ENCODE peak calls at places on chromosomes 13 and 19, in five cellular contexts. U is DND-41, R is K562, Y is IMR-90, N is colonic mucosa. B is an unnamed sample.

GRCh38 chr19:12603714-12604113 is 6.9 kb downstream of the ZNF490 start:
- DNase-seq in U (peak), R (no peak), Y (peak), N (no peak), B (no peak)

GRCh38 chr13:32956595-32956933 is 59.7 kb upstream of the KL start:
- DNase-seq in U (no peak), R (no peak), Y (no peak), N (no peak), B (no peak)

GRCh38 chr13:31322025-31322424 is 122.2 kb downstream of the B3GLCT start:
- DNase-seq in U (no peak), R (no peak), Y (peak), N (no peak), B (no peak)

GRCh38 chr19:7670150-7670784 is 1.4 kb downstream of the RETN start:
- DNase-seq in U (no peak), R (peak), Y (no peak), N (no peak), B (no peak)

GRCh38 chr19:45791744-45792481 is 732 bp downstream of the DMWD start:
- DNase-seq in U (no peak), R (no peak), Y (no peak), N (no peak), B (no peak)

GRCh38 chr19:3210347-3211017 is 14.0 kb upstream of the CELF5 start:
- DNase-seq in U (peak), R (peak), Y (no peak), N (peak), B (peak)

GRCh38 chr19:37977992-37978391 is 71.0 kb downstream of the SIPA1L3 start:
- DNase-seq in U (no peak), R (no peak), Y (peak), N (no peak), B (no peak)

GRCh38 chr13:101127741-101128353 is 288.5 kb downstream of the NALCN start:
- DNase-seq in U (peak), R (peak), Y (peak), N (no peak), B (peak)

GRCh38 chr19:28234637-28235036 is 978.3 kb downstream of the UQCRFS1 start:
- DNase-seq in U (no peak), R (no peak), Y (no peak), N (no peak), B (no peak)

GRCh38 chr13:102978168-102978567 is 88.0 kb downstream of the SLC10A2 start:
- DNase-seq in U (no peak), R (no peak), Y (no peak), N (no peak), B (no peak)

GRCh38 chr19:2291185-2291751 is 9.3 kb upstream of the PEAK3 start:
- DNase-seq in U (no peak), R (no peak), Y (no peak), N (no peak), B (no peak)

GRCh38 chr19:8224394-8225145 is 15.4 kb downstream of the CERS4 start:
- DNase-seq in U (no peak), R (no peak), Y (no peak), N (no peak), B (no peak)

GRCh38 chr13:77002590-77003190 is 10.8 kb downstream of the CLN5 start:
- DNase-seq in U (no peak), R (no peak), Y (peak), N (no peak), B (peak)

GRCh38 chr13:100394005-100394695 is 194.4 kb downstream of the GGACT start:
- DNase-seq in U (no peak), R (no peak), Y (peak), N (no peak), B (no peak)

GRCh38 chr19:33294058-33294798 is 8.1 kb downstream of the CEBPA start:
- DNase-seq in U (no peak), R (no peak), Y (no peak), N (no peak), B (no peak)

GRCh38 chr13:94362411-94362909 is 117.0 kb downstream of the DCT start:
- DNase-seq in U (peak), R (peak), Y (peak), N (peak), B (peak)

GRCh38 chr13:51479199-51479523 is 26.3 kb upstream of the INTS6 start:
- DNase-seq in U (no peak), R (no peak), Y (peak), N (no peak), B (peak)

GRCh38 chr19:35501684-35502083 is 11.4 kb upstream of the KRTDAP start:
- DNase-seq in U (no peak), R (no peak), Y (no peak), N (no peak), B (no peak)

GRCh38 chr13:93259527-93260080 is 33.0 kb downstream of the GPC6 start:
- DNase-seq in U (no peak), R (no peak), Y (peak), N (no peak), B (no peak)

GRCh38 chr19:2495130-2495641 is 19.3 kb downstream of the GADD45B start:
- DNase-seq in U (no peak), R (no peak), Y (peak), N (peak), B (peak)

GRCh38 chr13:50209646-50210045 is 194.4 kb downstream of the KCNRG start:
- DNase-seq in U (no peak), R (no peak), Y (no peak), N (no peak), B (no peak)

GRCh38 chr13:90448466-90449037 is 898.9 kb upstream of the MIR17HG start:
- DNase-seq in U (no peak), R (no peak), Y (no peak), N (no peak), B (no peak)

GRCh38 chr13:26021516-26021915 is 30.3 kb downstream of the SHISA2 start:
- DNase-seq in U (no peak), R (no peak), Y (no peak), N (no peak), B (peak)

GRCh38 chr19:8532170-8532569 is 18.2 kb upstream of the ZNF414 start:
- DNase-seq in U (no peak), R (no peak), Y (no peak), N (no peak), B (no peak)

GRCh38 chr13:95115525-95115924 is 185.7 kb downstream of the ABCC4 start:
- DNase-seq in U (no peak), R (no peak), Y (no peak), N (peak), B (peak)

GRCh38 chr13:106530907-106531520 is 4.4 kb downstream of the EFNB2 start:
- DNase-seq in U (no peak), R (no peak), Y (no peak), N (no peak), B (peak)
- H3K27ac ChIP-seq in U (no peak), R (no peak), Y (no peak), N (no peak), B (peak)

DNA sequence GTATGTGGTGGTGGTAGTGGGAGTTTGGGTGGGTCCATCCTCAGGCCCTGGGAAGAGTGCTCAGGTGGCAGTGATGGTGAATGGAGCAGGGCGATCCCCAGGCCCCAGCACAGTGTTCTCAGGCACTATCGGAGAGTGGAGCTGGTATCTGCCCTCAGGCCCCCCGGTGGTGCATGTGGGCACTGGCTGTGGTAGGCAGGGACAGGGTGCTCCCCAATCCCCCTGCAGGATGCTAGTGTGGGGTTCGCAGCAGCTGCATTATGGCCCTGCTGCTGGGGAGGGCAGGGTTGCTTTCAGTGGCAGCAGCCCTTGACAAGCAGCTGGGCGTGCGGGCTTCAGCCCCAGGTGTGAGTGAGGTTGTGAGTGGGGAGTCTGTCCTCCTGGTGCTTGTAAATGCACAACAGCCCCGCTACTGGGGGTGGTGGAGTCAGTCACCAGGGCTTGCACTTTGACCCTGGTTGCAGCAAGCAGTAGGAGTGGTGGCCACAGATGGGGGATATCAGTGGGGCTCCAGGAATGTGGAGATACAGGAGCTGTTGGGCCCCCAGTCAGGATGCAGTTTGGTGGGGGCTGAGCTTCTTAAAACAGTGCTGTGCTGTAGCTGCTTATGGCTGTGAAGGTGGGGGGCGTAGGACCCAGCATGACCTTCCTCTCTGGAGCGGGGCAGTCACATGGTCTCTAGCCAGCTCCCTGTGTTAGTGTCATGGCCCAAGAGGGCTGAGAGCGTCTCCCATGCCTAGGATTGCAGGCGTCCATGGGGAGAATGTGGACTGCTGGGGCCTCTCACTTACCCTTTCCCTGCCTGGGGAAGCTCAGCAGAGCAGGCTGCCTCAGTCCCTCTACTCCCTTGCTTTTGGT is 38.7 kb upstream of the ARHGEF7 start:
- DNase-seq in U (no peak), R (no peak), Y (no peak), N (no peak), B (no peak)
- H3K9ac ChIP-seq in U (no peak), R (no peak), Y (no peak), N (no peak), B (no peak)

GRCh38 chr13:113168211-113168610 is 9.8 kb downstream of the PROZ start:
- DNase-seq in U (no peak), R (no peak), Y (no peak), N (no peak), B (no peak)

GRCh38 chr13:113169277-113170272 is 11.1 kb downstream of the PROZ start:
- DNase-seq in U (no peak), R (no peak), Y (no peak), N (no peak), B (no peak)

GRCh38 chr13:113170503-113170902 is 12.1 kb downstream of the PROZ start:
- DNase-seq in U (no peak), R (no peak), Y (no peak), N (no peak), B (no peak)

GRCh38 chr13:113172419-113172926 is 14.0 kb downstream of the PROZ start:
- DNase-seq in U (no peak), R (no peak), Y (no peak), N (no peak), B (no peak)

DNA sequence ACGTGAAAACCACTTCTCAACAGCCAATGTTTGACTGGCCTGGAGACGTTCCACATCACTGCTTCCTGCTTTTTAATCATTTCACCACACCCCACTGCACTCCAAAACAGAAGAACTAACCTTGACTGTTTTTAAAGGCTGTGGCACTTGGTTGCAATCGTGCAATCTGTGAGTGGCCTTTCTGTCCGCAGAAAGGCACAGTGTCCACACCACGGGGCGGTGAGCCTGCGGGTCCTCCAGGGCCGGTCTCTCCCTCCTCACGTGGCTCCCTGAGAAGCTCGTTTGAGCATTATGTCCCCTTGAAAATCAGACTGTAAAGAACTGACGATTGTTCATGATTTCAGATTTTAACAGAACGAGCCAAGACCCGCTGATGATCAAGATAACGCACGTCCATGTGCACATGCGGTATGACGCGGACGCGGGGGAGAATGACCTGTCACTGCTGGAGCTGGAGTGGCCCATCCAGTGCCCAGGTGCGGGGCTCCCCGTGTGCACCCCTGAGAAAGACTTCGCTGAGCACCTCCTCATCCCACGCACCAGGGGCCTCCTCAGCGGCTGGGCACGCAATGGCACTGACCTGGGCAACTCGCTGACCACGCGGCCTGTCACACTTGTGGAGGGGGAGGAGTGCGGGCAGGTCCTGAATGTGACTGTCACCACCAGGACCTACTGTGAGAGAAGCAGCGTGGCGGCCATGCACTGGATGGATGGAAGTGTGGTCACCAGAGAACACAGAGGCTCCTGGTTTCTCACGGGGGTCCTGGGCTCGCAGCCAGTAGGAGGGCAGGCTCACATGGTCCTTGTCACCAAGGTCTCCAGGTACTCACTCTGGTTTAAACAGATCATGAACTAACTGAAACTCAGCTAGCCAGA is 13.0 kb downstream of the PROZ start:
- DNase-seq in U (no peak), R (no peak), Y (no peak), N (no peak), B (no peak)
- H3K27ac ChIP-seq in U (no peak), R (no peak), Y (no peak), N (no peak), B (no peak)

DNA sequence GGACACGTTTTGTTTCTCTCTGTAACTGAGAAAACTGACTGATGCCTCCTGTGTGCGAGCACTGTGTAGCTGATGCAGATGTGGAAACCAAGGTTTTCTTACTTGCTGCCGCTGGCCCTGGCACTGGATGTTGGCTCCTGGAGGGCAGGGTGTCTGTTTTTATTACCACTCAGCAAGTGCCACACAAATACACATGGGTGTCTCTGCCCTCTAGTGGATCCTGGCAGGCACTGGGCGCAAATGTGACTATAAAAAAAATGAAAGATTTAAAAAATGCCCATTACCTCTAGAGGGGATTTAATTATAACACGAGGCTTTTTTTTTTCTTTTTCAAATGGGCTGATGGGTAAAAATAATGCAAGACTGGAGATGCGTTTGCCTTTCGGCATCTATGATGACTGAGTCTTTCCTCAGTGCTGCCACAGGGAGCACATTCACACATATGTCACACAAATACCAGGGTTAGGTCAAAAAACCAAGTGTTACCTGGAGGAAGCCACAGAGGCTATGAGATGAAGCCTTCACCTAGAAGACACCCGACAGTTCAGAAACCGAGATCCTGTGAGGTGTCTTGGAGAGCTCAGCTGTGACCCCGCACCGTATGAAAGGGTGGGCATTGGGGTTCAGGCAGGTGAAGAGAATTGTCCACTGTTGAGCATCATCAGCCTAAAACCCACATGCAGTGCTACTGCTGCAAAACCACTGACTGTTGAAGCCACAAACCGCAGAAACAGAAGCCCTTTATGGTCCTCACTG is 25.7 kb downstream of the CHAMP1 start:
- DNase-seq in U (peak), R (no peak), Y (peak), N (peak), B (peak)
- H3K9ac ChIP-seq in U (no peak), R (no peak), Y (no peak), N (no peak), B (no peak)

DNA sequence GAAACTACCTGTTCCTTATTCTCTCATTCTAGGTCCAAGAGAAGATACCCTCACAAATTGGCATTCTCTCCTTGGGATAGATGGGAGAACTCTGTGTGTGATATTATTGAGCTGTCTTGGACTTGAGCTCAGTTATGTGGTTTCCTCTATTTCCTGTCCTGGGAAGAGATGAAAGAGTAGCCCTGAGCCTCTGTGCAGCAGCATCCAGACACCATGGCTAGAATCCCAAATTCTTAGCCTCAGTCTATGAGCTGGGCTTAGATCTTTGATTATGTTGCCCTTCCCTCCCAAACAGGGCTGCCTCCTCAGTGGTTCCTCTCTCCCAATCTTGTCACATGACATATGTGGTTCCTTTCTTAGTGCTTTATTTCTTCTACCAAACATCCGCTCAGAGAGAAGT is 290.7 kb downstream of the SPRY2 start:
- DNase-seq in U (no peak), R (no peak), Y (peak), N (no peak), B (no peak)
- H3K27ac ChIP-seq in U (no peak), R (no peak), Y (no peak), N (no peak), B (no peak)

GRCh38 chr19:49513746-49514118 is 1.3 kb downstream of the FCGRT start:
- DNase-seq in U (no peak), R (no peak), Y (no peak), N (no peak), B (no peak)

GRCh38 chr19:49518033-49518432 is 5.6 kb downstream of the FCGRT start:
- DNase-seq in U (no peak), R (no peak), Y (no peak), N (no peak), B (no peak)

GRCh38 chr19:49515767-49516166 is 3.3 kb downstream of the FCGRT start:
- DNase-seq in U (no peak), R (no peak), Y (no peak), N (no peak), B (no peak)

GRCh38 chr19:49514151-49514550 is 1.7 kb downstream of the FCGRT start:
- DNase-seq in U (no peak), R (no peak), Y (no peak), N (no peak), B (no peak)

GRCh38 chr19:49512970-49513745 is 697 bp downstream of the FCGRT start:
- DNase-seq in U (no peak), R (peak), Y (no peak), N (peak), B (no peak)
- H3K9ac ChIP-seq in U (peak), R (peak), Y (peak), N (peak), B (peak)

B was measured in PC-3.